ENCODE peak calls at places on chromosomes 16 and 17, in ten cellular contexts. E is sigmoid colon; Y is mesendoderm; P is BJ; X is colonic mucosa; A is lung; O is effector memory CD4-positive, alpha-beta T cell; H is AG04450; K is fibroblast of pulmonary artery; C is neural progenitor cell. F is an unnamed sample.
A peak's percentile ranks its signal among the peaks of the same experiment; 100 is the strongest.

GRCh38 chr17:54944796-54945195 is 23.7 kb downstream of the COX11 start:
- DNase-seq in E (no peak), Y (no peak), P (no peak), X (no peak), A (no peak), O (no peak), H (no peak), K (peak; percentile 10), C (no peak), F (no peak)

GRCh38 chr17:60832206-60832605 is 154.6 kb downstream of the BCAS3 start:
- DNase-seq in E (no peak), Y (no peak), P (no peak), X (no peak), A (no peak), O (no peak), H (no peak), K (no peak), C (peak; percentile 28), F (no peak)

GRCh38 chr16:86836503-86837125 is 258.3 kb downstream of the FOXL1 start:
- DNase-seq in E (no peak), Y (no peak), P (peak; percentile 90), X (no peak), A (no peak), O (no peak), H (peak; percentile 59), K (peak; percentile 90), C (no peak), F (no peak)

GRCh38 chr17:21059761-21060160 is 16.9 kb upstream of the USP22 start:
- DNase-seq in E (no peak), Y (no peak), P (no peak), X (no peak), A (no peak), O (no peak), H (no peak), K (no peak), C (no peak), F (no peak)

GRCh38 chr17:56599566-56599965 is 6.1 kb downstream of the NOG start:
- DNase-seq in E (no peak), Y (no peak), P (no peak), X (no peak), A (no peak), O (no peak), H (no peak), K (no peak), C (no peak), F (no peak)

GRCh38 chr16:53999123-53999522 is 287.5 kb downstream of the IRX3 start:
- DNase-seq in E (no peak), Y (no peak), P (no peak), X (no peak), A (no peak), O (no peak), H (no peak), K (no peak), C (peak; percentile 32), F (peak; percentile 7)

GRCh38 chr16:51306116-51306515 is 155.0 kb upstream of the SALL1 start:
- DNase-seq in E (no peak), Y (no peak), P (peak; percentile 80), X (no peak), A (no peak), O (no peak), H (no peak), K (no peak), C (no peak), F (no peak)

GRCh38 chr17:48213797-48214196 is 106.2 kb downstream of the SNX11 start:
- DNase-seq in E (no peak), Y (no peak), P (no peak), X (no peak), A (no peak), O (no peak), H (no peak), K (no peak), C (no peak), F (no peak)

GRCh38 chr17:28482551-28483199 is 9.2 kb downstream of the SLC13A2 start:
- DNase-seq in E (no peak), Y (no peak), P (no peak), X (peak; percentile 85), A (no peak), O (no peak), H (no peak), K (no peak), C (no peak), F (no peak)

GRCh38 chr17:66272699-66273390 is 29.6 kb upstream of the PRKCA start:
- DNase-seq in E (peak; percentile 71), Y (no peak), P (peak; percentile 70), X (no peak), A (no peak), O (no peak), H (peak; percentile 20), K (peak; percentile 65), C (no peak), F (no peak)

GRCh38 chr17:4944554-4945175 is 3.7 kb downstream of the PFN1 start:
- DNase-seq in E (no peak), Y (no peak), P (no peak), X (no peak), A (no peak), O (no peak), H (no peak), K (no peak), C (no peak), F (peak; percentile 31)

GRCh38 chr16:10964891-10965326 is 20.5 kb downstream of the CLEC16A start:
- DNase-seq in E (no peak), Y (no peak), P (no peak), X (no peak), A (no peak), O (peak; percentile 70), H (no peak), K (no peak), C (no peak), F (no peak)

GRCh38 chr16:70614208-70614951 is 32.0 kb upstream of the IL34 start:
- DNase-seq in E (no peak), Y (no peak), P (no peak), X (no peak), A (no peak), O (no peak), H (no peak), K (no peak), C (no peak), F (no peak)

GRCh38 chr17:27496005-27496404 is 39.8 kb downstream of the KSR1 start:
- DNase-seq in E (no peak), Y (no peak), P (no peak), X (no peak), A (no peak), O (no peak), H (no peak), K (no peak), C (no peak), F (no peak)

GRCh38 chr17:72383053-72383847 is 262.4 kb downstream of the SOX9 start:
- DNase-seq in E (no peak), Y (peak; percentile 61), P (no peak), X (no peak), A (no peak), O (no peak), H (no peak), K (no peak), C (peak; percentile 49), F (peak; percentile 93)

GRCh38 chr17:57739402-57740224 is 5.5 kb downstream of the CCDC182 start:
- DNase-seq in E (no peak), Y (peak; percentile 58), P (no peak), X (peak; percentile 20), A (no peak), O (no peak), H (no peak), K (peak; percentile 11), C (peak; percentile 73), F (peak; percentile 71)

GRCh38 chr17:46205975-46206374 is 12.7 kb upstream of the KANSL1 start:
- DNase-seq in E (no peak), Y (no peak), P (no peak), X (no peak), A (no peak), O (no peak), H (no peak), K (no peak), C (no peak), F (no peak)

DNA sequence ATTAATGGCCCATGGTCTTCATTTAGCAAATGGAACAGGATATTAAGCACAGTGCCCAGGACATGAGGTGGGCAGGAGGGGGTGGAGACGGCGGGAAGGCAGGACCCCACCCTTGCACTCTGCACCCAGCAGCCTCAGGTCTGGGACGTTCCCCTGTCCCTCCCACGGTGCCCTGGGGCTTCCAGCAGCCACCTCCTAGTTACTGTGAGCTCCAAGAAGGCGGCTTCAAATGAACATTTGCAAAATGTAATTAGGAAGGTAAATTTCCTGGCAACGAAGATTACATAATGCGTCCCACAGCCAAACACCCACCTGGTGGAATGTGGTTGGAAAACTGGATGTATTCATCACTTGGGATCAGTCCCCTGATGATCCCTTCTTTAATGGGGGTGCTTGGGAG is 59.4 kb downstream of the ENGASE start:
- DNase-seq in E (no peak), Y (no peak), P (no peak), X (no peak), A (no peak), O (no peak), H (no peak), K (no peak), C (no peak), F (peak; percentile 59)
- H3K4me3 ChIP-seq in E (no peak overlapping the region), Y (no peak overlapping the region), P (no peak overlapping the region), X (no peak overlapping the region), A (no peak overlapping the region), O (no peak overlapping the region), H (no peak overlapping the region), K (no peak overlapping the region), C (no peak overlapping the region), F (no peak overlapping the region)

GRCh38 chr17:78231991-78232759 is 744 bp downstream of the TMEM235 start:
- DNase-seq in E (no peak), Y (peak; percentile 47), P (no peak), X (no peak), A (no peak), O (no peak), H (no peak), K (no peak), C (peak; percentile 78), F (peak; percentile 89)
- H3K4me3 ChIP-seq in E (no peak overlapping the region), Y (peak overlapping the region; percentile 11), P (no peak overlapping the region), X (no peak overlapping the region), A (no peak overlapping the region), O (no peak overlapping the region), H (no peak overlapping the region), K (no peak overlapping the region), C (peak overlapping the region; percentile 61), F (peak overlapping the region; percentile 53)

GRCh38 chr16:4081035-4081434 is 35.2 kb downstream of the ADCY9 start:
- DNase-seq in E (no peak), Y (peak; percentile 26), P (no peak), X (no peak), A (no peak), O (no peak), H (no peak), K (no peak), C (peak; percentile 24), F (no peak)
- H3K4me3 ChIP-seq in E (no peak overlapping the region), Y (no peak overlapping the region), P (no peak overlapping the region), X (no peak overlapping the region), A (no peak overlapping the region), O (no peak overlapping the region), H (no peak overlapping the region), K (no peak overlapping the region), C (no peak overlapping the region), F (no peak overlapping the region)

DNA sequence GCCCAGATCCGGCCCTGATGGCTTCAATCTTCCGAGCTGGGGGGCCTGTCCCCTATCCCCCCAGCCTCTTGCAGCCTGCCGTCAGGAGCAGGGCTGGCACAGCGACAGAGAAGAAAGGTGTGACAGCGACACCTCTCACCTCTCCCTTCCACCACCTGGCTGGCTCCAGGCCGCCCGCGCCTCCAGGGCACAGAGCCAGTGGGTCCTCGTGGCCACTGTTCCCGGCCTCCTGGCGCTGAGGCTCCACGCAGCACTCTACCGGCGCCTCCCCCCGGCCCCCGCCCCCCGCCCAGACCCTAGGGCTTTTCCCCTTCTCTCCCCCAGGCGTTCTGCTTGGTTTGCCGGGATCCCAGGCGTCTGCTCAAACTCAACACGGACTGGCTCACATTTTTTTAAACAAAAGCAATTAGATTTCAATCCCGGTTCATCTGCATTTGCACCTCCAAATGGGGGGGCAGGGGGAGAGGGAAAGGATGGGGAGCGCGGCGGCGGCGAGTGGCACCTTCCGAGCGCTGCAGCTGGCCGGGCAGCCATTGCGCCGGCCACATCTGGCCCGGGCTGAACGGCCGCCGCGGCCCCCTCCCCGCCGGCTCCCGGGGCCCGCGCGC is 12.8 kb upstream of the CBX8 start:
- DNase-seq in E (peak; percentile 66), Y (no peak), P (no peak), X (peak; percentile 72), A (no peak), O (no peak), H (no peak), K (no peak), C (peak; percentile 26), F (peak; percentile 74)
- H3K4me3 ChIP-seq in E (no peak overlapping the region), Y (no peak overlapping the region), P (no peak overlapping the region), X (no peak overlapping the region), A (no peak overlapping the region), O (no peak overlapping the region), H (no peak overlapping the region), K (no peak overlapping the region), C (peak overlapping the region; percentile 45), F (peak overlapping the region; percentile 10)

F was measured in H7.